ENCODE peak calls at places on chromosomes 2 and 18, in nine cellular contexts. One of them, this sample, is unnamed. For H3K4me1, the result is how much of the 10 kb centered on the place peaks cover.

GRCh38 chr2:36538345-36538744 is 59.6 kb downstream of the FEZ2 start:
- DNase-seq in stomach: no peak
- DNase-seq in K562: no peak
- DNase-seq in heart left ventricle: peak
- DNase-seq in ovary: no peak
- DNase-seq in body of pancreas: no peak
- DNase-seq in A549: no peak
- DNase-seq in H1: no peak
- DNase-seq in esophagus squamous epithelium: no peak
- DNase-seq in this sample: no peak

GRCh38 chr2:1501991-1502390 is 88.7 kb downstream of the TPO start:
- DNase-seq in H1: no peak
- DNase-seq in K562: no peak
- DNase-seq in body of pancreas: no peak
- DNase-seq in stomach: no peak
- DNase-seq in ovary: no peak
- DNase-seq in heart left ventricle: no peak
- DNase-seq in A549: no peak
- DNase-seq in esophagus squamous epithelium: no peak
- DNase-seq in this sample: no peak

GRCh38 chr2:162149940-162150339 is 2.1 kb downstream of the GCG start:
- DNase-seq in heart left ventricle: no peak
- DNase-seq in H1: no peak
- DNase-seq in A549: no peak
- DNase-seq in stomach: no peak
- DNase-seq in esophagus squamous epithelium: no peak
- DNase-seq in body of pancreas: no peak
- DNase-seq in ovary: no peak
- DNase-seq in K562: no peak
- DNase-seq in this sample: no peak

GRCh38 chr18:9348079-9348671 is 13.6 kb downstream of the TWSG1 start:
- DNase-seq in ovary: no peak
- DNase-seq in K562: no peak
- DNase-seq in esophagus squamous epithelium: no peak
- DNase-seq in H1: no peak
- DNase-seq in body of pancreas: no peak
- DNase-seq in stomach: no peak
- DNase-seq in heart left ventricle: no peak
- DNase-seq in A549: no peak
- DNase-seq in this sample: no peak

GRCh38 chr2:177429688-177430325 is 37.2 kb downstream of the AGPS start:
- DNase-seq in esophagus squamous epithelium: no peak
- DNase-seq in K562: no peak
- DNase-seq in A549: no peak
- DNase-seq in stomach: no peak
- DNase-seq in body of pancreas: no peak
- DNase-seq in heart left ventricle: no peak
- DNase-seq in H1: no peak
- DNase-seq in ovary: no peak
- DNase-seq in this sample: no peak

GRCh38 chr2:180601016-180601415 is 379.4 kb upstream of the UBE2E3 start:
- DNase-seq in stomach: no peak
- DNase-seq in K562: no peak
- DNase-seq in ovary: no peak
- DNase-seq in H1: no peak
- DNase-seq in esophagus squamous epithelium: no peak
- DNase-seq in A549: no peak
- DNase-seq in heart left ventricle: no peak
- DNase-seq in body of pancreas: no peak
- DNase-seq in this sample: no peak

GRCh38 chr18:79941473-79942119 is 9.9 kb downstream of the SLC66A2 start:
- DNase-seq in heart left ventricle: no peak
- DNase-seq in esophagus squamous epithelium: no peak
- DNase-seq in stomach: peak
- DNase-seq in body of pancreas: peak
- DNase-seq in ovary: peak
- DNase-seq in H1: no peak
- DNase-seq in A549: no peak
- DNase-seq in K562: no peak
- DNase-seq in this sample: no peak

GRCh38 chr18:22933958-22934423 is 863 bp downstream of the RBBP8 start:
- DNase-seq in K562: peak
- DNase-seq in H1: no peak
- DNase-seq in stomach: no peak
- DNase-seq in heart left ventricle: no peak
- DNase-seq in ovary: no peak
- DNase-seq in esophagus squamous epithelium: no peak
- DNase-seq in body of pancreas: no peak
- DNase-seq in A549: no peak
- DNase-seq in this sample: peak

GRCh38 chr2:152504618-152505017 is 169.6 kb downstream of the FMNL2 start:
- DNase-seq in K562: no peak
- DNase-seq in esophagus squamous epithelium: no peak
- DNase-seq in H1: no peak
- DNase-seq in stomach: no peak
- DNase-seq in heart left ventricle: no peak
- DNase-seq in body of pancreas: no peak
- DNase-seq in A549: peak
- DNase-seq in ovary: no peak
- DNase-seq in this sample: no peak

GRCh38 chr18:21998531-21998930 is 170.9 kb upstream of the GATA6 start:
- DNase-seq in stomach: peak
- DNase-seq in H1: no peak
- DNase-seq in K562: no peak
- DNase-seq in ovary: no peak
- DNase-seq in body of pancreas: no peak
- DNase-seq in esophagus squamous epithelium: no peak
- DNase-seq in heart left ventricle: peak
- DNase-seq in A549: no peak
- DNase-seq in this sample: no peak

GRCh38 chr2:47303341-47304148 is 99.4 kb upstream of the MSH2 start:
- DNase-seq in stomach: no peak
- DNase-seq in esophagus squamous epithelium: no peak
- DNase-seq in K562: no peak
- DNase-seq in H1: no peak
- DNase-seq in A549: no peak
- DNase-seq in body of pancreas: no peak
- DNase-seq in ovary: no peak
- DNase-seq in heart left ventricle: no peak
- DNase-seq in this sample: no peak

GRCh38 chr2:119366161-119366648 is 429 bp downstream of the C2orf76 start:
- DNase-seq in ovary: no peak
- DNase-seq in esophagus squamous epithelium: no peak
- DNase-seq in A549: peak
- DNase-seq in heart left ventricle: no peak
- DNase-seq in H1: no peak
- DNase-seq in K562: no peak
- DNase-seq in body of pancreas: no peak
- DNase-seq in stomach: no peak
- DNase-seq in this sample: peak

GRCh38 chr2:238872628-238873400 is 24.9 kb downstream of the TWIST2 start:
- DNase-seq in A549: no peak
- DNase-seq in K562: no peak
- DNase-seq in ovary: no peak
- DNase-seq in stomach: no peak
- DNase-seq in H1: no peak
- DNase-seq in heart left ventricle: no peak
- DNase-seq in body of pancreas: no peak
- DNase-seq in esophagus squamous epithelium: no peak
- DNase-seq in this sample: no peak

GRCh38 chr2:99572380-99572779 is 82.6 kb upstream of the REV1 start:
- DNase-seq in K562: no peak
- DNase-seq in esophagus squamous epithelium: no peak
- DNase-seq in stomach: no peak
- DNase-seq in H1: no peak
- DNase-seq in heart left ventricle: no peak
- DNase-seq in A549: no peak
- DNase-seq in ovary: no peak
- DNase-seq in body of pancreas: no peak
- DNase-seq in this sample: no peak

GRCh38 chr18:65942854-65943253 is 192.0 kb downstream of the CDH7 start:
- DNase-seq in A549: no peak
- DNase-seq in K562: no peak
- DNase-seq in body of pancreas: no peak
- DNase-seq in ovary: no peak
- DNase-seq in esophagus squamous epithelium: no peak
- DNase-seq in stomach: no peak
- DNase-seq in H1: no peak
- DNase-seq in heart left ventricle: no peak
- DNase-seq in this sample: no peak

GRCh38 chr2:16189851-16190160 is 249.5 kb downstream of the MYCN start:
- DNase-seq in ovary: no peak
- DNase-seq in A549: no peak
- DNase-seq in esophagus squamous epithelium: no peak
- DNase-seq in K562: no peak
- DNase-seq in H1: no peak
- DNase-seq in body of pancreas: no peak
- DNase-seq in heart left ventricle: no peak
- DNase-seq in stomach: no peak
- DNase-seq in this sample: no peak

GRCh38 chr2:28521663-28522062 is 25.8 kb downstream of the PLB1 start:
- DNase-seq in A549: no peak
- DNase-seq in heart left ventricle: no peak
- DNase-seq in K562: peak
- DNase-seq in body of pancreas: no peak
- DNase-seq in stomach: no peak
- DNase-seq in esophagus squamous epithelium: no peak
- DNase-seq in ovary: no peak
- DNase-seq in H1: no peak
- DNase-seq in this sample: no peak

DNA sequence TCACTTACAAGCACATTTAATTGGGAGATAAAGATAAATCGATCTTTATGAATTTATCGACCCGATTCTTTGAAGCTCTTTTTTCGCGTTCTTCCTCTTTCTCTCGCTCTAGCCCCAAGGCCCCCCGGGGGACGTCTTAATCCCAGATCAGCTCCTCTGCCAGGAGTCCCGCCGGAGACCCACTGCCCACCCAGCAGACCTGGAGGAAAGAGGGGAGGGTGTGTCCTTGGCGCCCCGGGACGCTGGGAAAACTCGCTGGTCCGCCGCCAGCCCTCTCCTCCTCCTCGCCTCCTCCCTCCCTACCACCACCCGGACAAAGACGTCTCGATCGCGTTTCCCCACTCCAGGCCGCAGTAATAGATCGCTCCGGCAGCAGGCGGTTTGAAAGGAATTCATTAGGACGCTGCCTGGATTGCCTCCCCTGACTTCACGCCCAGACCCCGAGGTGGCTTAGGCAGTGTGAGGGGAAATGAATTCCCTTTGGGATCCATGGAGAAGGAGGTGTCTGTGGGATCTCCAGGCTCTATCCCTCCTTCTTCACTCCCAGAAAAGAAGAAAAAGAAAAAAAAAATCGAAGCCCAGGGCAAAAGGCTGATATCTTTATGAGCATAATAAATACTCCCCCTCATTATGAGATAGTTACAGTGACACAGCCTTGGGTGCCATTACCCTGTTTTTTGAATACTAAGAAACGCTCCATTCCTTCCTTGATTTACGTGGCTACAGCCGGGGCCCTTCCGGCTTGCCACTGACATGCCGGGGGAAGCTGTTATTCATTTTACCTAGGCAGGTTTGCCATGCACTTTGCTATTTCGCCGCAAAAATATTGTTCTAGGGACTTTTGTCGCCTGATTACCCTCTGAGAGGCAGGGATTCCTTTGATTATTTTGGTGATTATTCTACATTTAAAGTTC is 1.8 kb upstream of the GBX2 start:
- DNase-seq in stomach: no peak
- DNase-seq in A549: no peak
- DNase-seq in ovary: no peak
- DNase-seq in esophagus squamous epithelium: no peak
- DNase-seq in body of pancreas: no peak
- DNase-seq in H1: no peak
- DNase-seq in heart left ventricle: no peak
- DNase-seq in K562: no peak
- DNase-seq in this sample: no peak
- H3K4me1 ChIP-seq in stomach: half or more
- H3K4me1 ChIP-seq in A549: under half
- H3K4me1 ChIP-seq in ovary: under half
- H3K4me1 ChIP-seq in esophagus squamous epithelium: half or more
- H3K4me1 ChIP-seq in body of pancreas: half or more
- H3K4me1 ChIP-seq in H1: under half
- H3K4me1 ChIP-seq in heart left ventricle: under half
- H3K4me1 ChIP-seq in K562: under half
- H3K4me1 ChIP-seq in this sample: under half

DNA sequence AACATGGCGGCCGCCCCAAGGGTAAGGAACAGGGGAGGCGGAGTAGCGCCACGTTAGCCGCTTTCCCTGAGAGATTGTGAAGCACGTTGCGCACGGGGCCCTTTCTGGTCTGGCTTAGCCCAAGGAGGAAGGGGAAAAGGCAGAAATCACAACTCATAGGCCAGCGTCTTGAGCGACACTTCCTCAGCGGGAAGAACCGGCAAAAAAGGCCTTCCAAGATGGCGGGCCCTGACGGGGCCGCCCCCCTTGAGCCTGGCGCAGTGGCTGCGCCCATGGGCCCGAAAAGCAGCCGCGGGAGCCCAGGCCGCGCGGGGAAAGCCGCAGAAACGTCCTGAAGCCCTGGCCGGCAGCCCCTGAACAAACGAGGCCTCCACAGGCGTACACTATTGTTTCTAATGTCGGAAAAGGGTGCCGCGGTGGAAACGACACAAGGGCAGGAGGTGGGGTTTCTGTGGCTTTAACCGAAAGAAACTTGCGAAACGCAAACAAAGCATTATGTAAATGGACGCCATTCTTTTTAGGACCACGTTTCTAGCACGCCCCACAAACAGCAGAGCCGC is 919 bp upstream of the PCBP1 start:
- DNase-seq in body of pancreas: peak
- DNase-seq in stomach: peak
- DNase-seq in H1: no peak
- DNase-seq in ovary: peak
- DNase-seq in esophagus squamous epithelium: peak
- DNase-seq in K562: peak
- DNase-seq in A549: peak
- DNase-seq in heart left ventricle: peak
- DNase-seq in this sample: peak
- TF ChIP-seq POLR2A in body of pancreas: no peak
- TF ChIP-seq POLR2A in stomach: no peak
- TF ChIP-seq POLR2A in H1: no peak
- TF ChIP-seq POLR2A in ovary: peak
- TF ChIP-seq POLR2A in esophagus squamous epithelium: no peak
- TF ChIP-seq POLR2A in K562: peak
- TF ChIP-seq POLR2A in A549: peak
- TF ChIP-seq POLR2A in heart left ventricle: no peak
- TF ChIP-seq POLR2A in this sample: no peak

GRCh38 chr2:237869357-237870102 is 10.1 kb downstream of the RAMP1 start:
- DNase-seq in H1: no peak
- DNase-seq in K562: no peak
- DNase-seq in esophagus squamous epithelium: no peak
- DNase-seq in stomach: no peak
- DNase-seq in heart left ventricle: no peak
- DNase-seq in A549: no peak
- DNase-seq in body of pancreas: no peak
- DNase-seq in ovary: no peak
- DNase-seq in this sample: peak
- H3K4me1 ChIP-seq in H1: under half
- H3K4me1 ChIP-seq in K562: under half
- H3K4me1 ChIP-seq in esophagus squamous epithelium: under half
- H3K4me1 ChIP-seq in stomach: half or more
- H3K4me1 ChIP-seq in heart left ventricle: under half
- H3K4me1 ChIP-seq in A549: under half
- H3K4me1 ChIP-seq in body of pancreas: half or more
- H3K4me1 ChIP-seq in ovary: under half
- H3K4me1 ChIP-seq in this sample: under half

GRCh38 chr2:105397025-105397722 is 1.7 kb downstream of the FHL2 start:
- DNase-seq in ovary: no peak
- DNase-seq in esophagus squamous epithelium: no peak
- DNase-seq in A549: peak
- DNase-seq in body of pancreas: no peak
- DNase-seq in heart left ventricle: no peak
- DNase-seq in stomach: no peak
- DNase-seq in K562: peak
- DNase-seq in H1: no peak
- DNase-seq in this sample: no peak
- TF ChIP-seq POLR2A in ovary: no peak
- TF ChIP-seq POLR2A in esophagus squamous epithelium: no peak
- TF ChIP-seq POLR2A in A549: no peak
- TF ChIP-seq POLR2A in body of pancreas: no peak
- TF ChIP-seq POLR2A in heart left ventricle: no peak
- TF ChIP-seq POLR2A in stomach: no peak
- TF ChIP-seq POLR2A in K562: peak
- TF ChIP-seq POLR2A in H1: no peak
- TF ChIP-seq POLR2A in this sample: no peak